ENCODE peak calls at places on chromosomes 4 and X, in nine cellular contexts. U is coronary artery; G is mammary epithelial cell; W is heart left ventricle; N is dorsolateral prefrontal cortex; O is heart right ventricle; B is tibial artery; L is CD8-positive, alpha-beta T cell; X is sigmoid colon. K is an unnamed sample.

GRCh38 chr4:73012673-73013072 is 56.8 kb downstream of the COX18 start:
- DNase-seq in G (no peak), O (no peak), U (no peak), B (no peak), W (no peak), N (no peak), X (no peak), L (no peak), K (no peak)

GRCh38 chr4:21507439-21507838 is 441.1 kb downstream of the KCNIP4 start:
- DNase-seq in G (peak; percentile 2), O (no peak), X (no peak), N (no peak), L (no peak), W (no peak), B (no peak), U (no peak), K (no peak)

GRCh38 chr4:142088906-142089305 is 452.5 kb downstream of the IL15 start:
- DNase-seq in L (no peak), U (no peak), G (no peak), X (peak; percentile 72), W (no peak), O (no peak), B (no peak), N (no peak), K (no peak)

GRCh38 chr4:86924805-86925204 is 10.0 kb upstream of the AFF1 start:
- DNase-seq in N (no peak), W (no peak), O (no peak), G (peak; percentile 42), X (no peak), B (peak; percentile 32), L (no peak), U (no peak), K (no peak)

GRCh38 chr4:180557348-180557747 is 1685.9 kb upstream of the TENM3 start:
- DNase-seq in U (no peak), O (no peak), L (no peak), G (no peak), B (no peak), N (no peak), W (no peak), X (no peak), K (no peak)

GRCh38 chrX:20951016-20951795 is 423.0 kb upstream of the CNKSR2 start:
- DNase-seq in U (no peak), O (no peak), G (peak; percentile 46), W (no peak), B (no peak), X (no peak), L (no peak), N (no peak), K (no peak)

GRCh38 chr4:168515222-168516011 is 18.6 kb downstream of the PALLD start:
- DNase-seq in G (no peak), N (no peak), X (peak; percentile 68), U (no peak), B (no peak), W (peak; percentile 66), L (no peak), O (peak; percentile 34), K (peak; percentile 54)

GRCh38 chr4:6017030-6017429 is 1.2 kb downstream of the C4orf50 start:
- DNase-seq in N (no peak), U (no peak), O (no peak), G (no peak), X (no peak), W (no peak), B (no peak), L (no peak), K (no peak)

GRCh38 chr4:6647582-6648230 is 7.2 kb downstream of the MRFAP1 start:
- DNase-seq in O (no peak), N (no peak), B (no peak), U (no peak), W (no peak), G (no peak), L (no peak), X (no peak), K (no peak)

GRCh38 chr4:84582302-84582987 is 482 bp upstream of the CDS1 start:
- DNase-seq in B (peak; percentile 69), W (peak; percentile 89), O (peak; percentile 74), L (peak; percentile 95), G (peak; percentile 93), N (peak; percentile 95), X (peak; percentile 90), U (peak; percentile 76), K (peak; percentile 86)

GRCh38 chrX:130715299-130715698 is 187.7 kb downstream of the ENOX2 start:
- DNase-seq in G (peak; percentile 75), X (no peak), B (no peak), N (no peak), L (no peak), O (no peak), W (no peak), U (no peak), K (no peak)

GRCh38 chr4:46878641-46879040 is 30.4 kb downstream of the COX7B2 start:
- DNase-seq in B (no peak), O (no peak), L (no peak), U (no peak), W (no peak), X (no peak), N (no peak), G (no peak), K (no peak)

GRCh38 chr4:141133146-141134006 is at the start of gene RNF150:
- DNase-seq in X (peak; percentile 90), L (peak; percentile 7), G (peak; percentile 63), O (peak; percentile 84), B (peak; percentile 67), N (peak; percentile 85), W (peak; percentile 84), U (peak; percentile 81), K (peak; percentile 91)

GRCh38 chr4:15376594-15376993 is 51.2 kb upstream of the C1QTNF7 start:
- DNase-seq in L (no peak), N (no peak), W (no peak), B (no peak), O (no peak), G (peak; percentile 29), X (no peak), U (no peak), K (no peak)

GRCh38 chrX:13733506-13733905 is 914 bp downstream of the TRAPPC2 start:
- DNase-seq in B (no peak), W (no peak), X (no peak), G (no peak), N (no peak), L (no peak), U (no peak), O (no peak), K (no peak)

GRCh38 chr4:167642250-167642649 is 408.0 kb upstream of the SPOCK3 start:
- DNase-seq in G (no peak), L (no peak), N (no peak), B (no peak), W (no peak), X (no peak), O (no peak), U (no peak), K (no peak)

GRCh38 chrX:57573754-57574153 is 18.1 kb upstream of the ZXDB start:
- DNase-seq in X (no peak), U (no peak), O (no peak), B (no peak), W (no peak), L (peak; percentile 8), G (no peak), N (no peak), K (peak; percentile 11)

GRCh38 chr4:100189820-100190642 is at the start of gene DDIT4L:
- DNase-seq in U (peak; percentile 78), B (peak; percentile 36), L (peak; percentile 21), N (peak; percentile 47), G (peak; percentile 6), O (peak; percentile 28), W (peak; percentile 72), X (peak; percentile 73), K (peak; percentile 27)

DNA sequence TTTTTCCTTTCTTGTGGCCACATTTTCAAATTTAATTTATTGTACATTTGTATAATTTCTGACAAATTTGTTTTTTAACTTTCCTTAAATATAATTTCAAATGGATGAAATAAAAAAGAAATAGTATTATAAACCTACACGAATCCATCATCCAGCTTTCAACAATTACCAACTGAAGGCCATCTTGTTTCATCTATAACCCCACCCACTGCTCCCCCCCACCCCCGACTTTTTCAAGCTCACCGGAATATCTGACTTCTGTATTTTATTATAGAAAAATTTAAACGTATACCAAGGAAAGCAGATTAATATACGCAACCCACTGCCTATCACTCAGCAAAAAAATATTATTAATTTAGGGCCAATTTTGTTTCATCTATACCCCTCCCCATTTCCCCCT is 1.1 kb downstream of the MORF4L2 start:
- DNase-seq in L (no peak), X (no peak), U (no peak), B (no peak), G (no peak), W (no peak), O (no peak), N (no peak), K (no peak)
- TF ChIP-seq CTCF in L (no peak), X (no peak), U (no peak), B (no peak), G (no peak), W (no peak), O (no peak), N (no peak), K (no peak)

GRCh38 chrX:17374619-17375360 is at the start of gene NHS:
- DNase-seq in B (peak; percentile 63), W (peak; percentile 79), X (peak; percentile 89), L (no peak), N (peak; percentile 53), O (peak; percentile 56), U (peak; percentile 82), G (peak; percentile 80), K (peak; percentile 77)
- TF ChIP-seq CTCF in B (peak; percentile 41), W (peak; percentile 54), X (peak; percentile 17), L (no peak), N (peak; percentile 31), O (peak; percentile 59), U (peak; percentile 55), G (peak; percentile 56), K (peak; percentile 33)

DNA sequence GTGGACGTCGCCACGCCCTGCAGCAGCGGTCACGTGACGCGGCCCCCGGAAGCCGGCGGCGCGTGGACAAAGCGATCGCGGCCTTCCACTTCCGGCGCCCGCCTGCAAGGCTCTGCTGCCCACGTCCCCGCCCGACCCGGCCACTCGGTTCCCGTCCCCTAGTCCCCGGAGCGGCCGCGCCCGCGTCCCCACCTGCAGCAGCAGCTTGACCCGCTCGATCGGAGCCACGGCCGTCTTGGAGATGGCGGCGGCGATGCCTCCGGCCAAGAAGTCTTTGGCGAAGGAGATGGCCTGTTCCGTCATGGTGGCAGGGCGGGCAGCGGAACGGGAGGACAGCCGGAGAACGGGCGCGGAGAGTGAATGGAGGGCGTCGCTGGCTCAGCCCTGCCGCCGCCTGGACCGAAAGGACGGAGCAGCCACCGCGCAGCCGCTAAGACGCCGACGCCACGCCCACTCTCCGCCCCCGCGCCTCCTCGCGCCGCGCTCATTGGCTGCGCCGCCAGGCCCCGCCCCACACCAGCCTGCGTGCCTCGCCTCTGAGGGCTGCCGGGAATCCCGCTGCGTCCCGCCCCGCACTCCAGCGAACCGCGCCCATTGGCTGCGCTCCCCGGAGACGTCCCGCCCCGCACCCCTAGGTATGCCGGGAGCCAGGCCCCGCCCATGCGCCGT is at the start of gene SLC25A6:
- DNase-seq in G (peak; percentile 97), L (peak; percentile 99), O (peak; percentile 99), W (peak; percentile 100), B (peak; percentile 97), U (peak; percentile 99), N (peak; percentile 100), X (peak; percentile 99), K (peak; percentile 95)
- TF ChIP-seq CTCF in G (peak; percentile 20), L (no peak), O (peak; percentile 35), W (peak; percentile 9), B (peak; percentile 19), U (no peak), N (no peak), X (peak; percentile 25), K (no peak)

GRCh38 chrX:82649645-82650044 is 858.4 kb upstream of the POU3F4 start:
- DNase-seq in X (no peak), N (no peak), O (no peak), G (no peak), U (no peak), W (no peak), B (no peak), L (no peak), K (no peak)

GRCh38 chrX:82648062-82648461 is 860.0 kb upstream of the POU3F4 start:
- DNase-seq in L (no peak), B (no peak), U (no peak), W (no peak), G (peak; percentile 6), N (no peak), O (no peak), X (no peak), K (no peak)
- TF ChIP-seq CTCF in L (no peak), B (peak; percentile 39), U (no peak), W (no peak), G (peak; percentile 43), N (no peak), O (no peak), X (no peak), K (no peak)

K was measured in BE2C.